ENCODE peak calls at places on chromosomes 5 and 9, in five cellular contexts. G, F, S, D and J are unnamed samples.

GRCh38 chr5:147628054-147628895 is 118.4 kb upstream of the DPYSL3 start:
- DNase-seq in G (peak; percentile 15), F (peak; percentile 64), S (peak; percentile 82), D (peak; percentile 67), J (peak; percentile 63)

GRCh38 chr5:76831108-76831447 is 12.2 kb downstream of the F2RL1 start:
- DNase-seq in G (no peak), F (no peak), S (no peak), D (peak; percentile 86), J (no peak)

GRCh38 chr5:136656811-136657210 is 291.5 kb upstream of the TRPC7 start:
- DNase-seq in G (no peak), F (no peak), S (no peak), D (peak; percentile 57), J (no peak)

GRCh38 chr5:36874465-36874864 is 2.1 kb upstream of the NIPBL start:
- DNase-seq in G (no peak), F (no peak), S (peak; percentile 19), D (peak; percentile 6), J (no peak)

GRCh38 chr9:109708507-109708945 is 71.5 kb upstream of the PALM2AKAP2 start:
- DNase-seq in G (no peak), F (no peak), S (no peak), D (peak; percentile 82), J (no peak)

GRCh38 chr5:109989994-109990722 is 300.4 kb downstream of the MAN2A1 start:
- DNase-seq in G (no peak), F (no peak), S (no peak), D (no peak), J (no peak)

GRCh38 chr9:23693374-23693773 is 132.7 kb downstream of the ELAVL2 start:
- DNase-seq in G (no peak), F (no peak), S (no peak), D (no peak), J (no peak)

GRCh38 chr9:96061293-96061987 is 185.9 kb downstream of the ERCC6L2 start:
- DNase-seq in G (peak; percentile 32), F (peak; percentile 33), S (no peak), D (peak; percentile 53), J (no peak)

GRCh38 chr5:57576317-57576716 is 93.7 kb upstream of the ACTBL2 start:
- DNase-seq in G (no peak), F (no peak), S (no peak), D (no peak), J (no peak)

GRCh38 chr5:129014185-129014584 is 48.9 kb downstream of the SLC27A6 start:
- DNase-seq in G (no peak), F (no peak), S (no peak), D (no peak), J (no peak)

GRCh38 chr5:1381370-1382247 is 36.7 kb upstream of the CLPTM1L start:
- DNase-seq in G (no peak), F (no peak), S (no peak), D (no peak), J (no peak)

GRCh38 chr9:133437753-133438531 is 15.8 kb downstream of the ADAMTS13 start:
- DNase-seq in G (peak; percentile 60), F (no peak), S (no peak), D (no peak), J (no peak)

GRCh38 chr5:178180141-178180863 is 6.9 kb downstream of the GMCL2 start:
- DNase-seq in G (no peak), F (no peak), S (peak; percentile 15), D (no peak), J (no peak)

GRCh38 chr5:35884125-35884788 is 27.6 kb downstream of the IL7R start:
- DNase-seq in G (no peak), F (no peak), S (no peak), D (peak; percentile 97), J (no peak)

GRCh38 chr5:154523704-154524103 is 45.7 kb upstream of the HAND1 start:
- DNase-seq in G (no peak), F (no peak), S (no peak), D (peak; percentile 25), J (no peak)

GRCh38 chr9:106893088-106893487 is 30.1 kb downstream of the ZNF462 start:
- DNase-seq in G (no peak), F (no peak), S (no peak), D (peak; percentile 78), J (no peak)

GRCh38 chr5:78562719-78563330 is 85.7 kb downstream of the LHFPL2 start:
- DNase-seq in G (no peak), F (no peak), S (no peak), D (no peak), J (no peak)

GRCh38 chr5:173495225-173495904 is 121.1 kb downstream of the BOD1 start:
- DNase-seq in G (no peak), F (no peak), S (no peak), D (peak; percentile 76), J (no peak)

GRCh38 chr5:121378559-121379359 is 472.9 kb upstream of the FTMT start:
- DNase-seq in G (no peak), F (no peak), S (no peak), D (no peak), J (no peak)

GRCh38 chr5:166880456-166880855 is 1411.0 kb upstream of the WWC1 start:
- DNase-seq in G (no peak), F (no peak), S (no peak), D (no peak), J (no peak)

GRCh38 chr9:117732494-117732893 is 28.3 kb downstream of the TLR4 start:
- DNase-seq in G (no peak), F (no peak), S (no peak), D (no peak), J (no peak)

GRCh38 chr5:89282832-89283510 is 400.0 kb upstream of the MEF2C start:
- DNase-seq in G (no peak), F (no peak), S (no peak), D (peak; percentile 9), J (no peak)

GRCh38 chr5:138722518-138722917 is 30.7 kb upstream of the CTNNA1 start:
- DNase-seq in G (no peak), F (no peak), S (peak; percentile 79), D (no peak), J (no peak)

GRCh38 chr9:94806307-94806893 is 79.9 kb downstream of the AOPEP start:
- DNase-seq in G (no peak), F (no peak), S (no peak), D (no peak), J (no peak)

GRCh38 chr9:109403766-109404320 is 83.0 kb upstream of the EPB41L4B start:
- DNase-seq in G (no peak), F (no peak), S (no peak), D (peak; percentile 23), J (no peak)

GRCh38 chr5:54742417-54742889 is 224.9 kb downstream of the SNX18 start:
- DNase-seq in G (no peak), F (no peak), S (no peak), D (peak; percentile 86), J (no peak)

GRCh38 chr9:13436591-13436990 is 157.1 kb upstream of the MPDZ start:
- DNase-seq in G (no peak), F (no peak), S (no peak), D (no peak), J (no peak)

GRCh38 chr5:131628990-131629389 is 6.0 kb downstream of the RAPGEF6 start:
- DNase-seq in G (no peak), F (no peak), S (no peak), D (peak; percentile 75), J (no peak)

GRCh38 chr9:93683331-93684134 is 107.1 kb downstream of the PHF2 start:
- DNase-seq in G (no peak), F (no peak), S (no peak), D (no peak), J (no peak)

GRCh38 chr5:176884571-176884890 is 14.6 kb downstream of the HK3 start:
- DNase-seq in G (no peak), F (no peak), S (no peak), D (no peak), J (no peak)

GRCh38 chr9:1125741-1126140 is 75.6 kb downstream of the DMRT2 start:
- DNase-seq in G (no peak), F (no peak), S (no peak), D (peak; percentile 3), J (no peak)